ENCODE peak calls at places on chromosomes 4 and X, in five cellular contexts. R is HepG2, I is endothelial cell of umbilical vein, Y is cardiac muscle cell, H is transverse colon. G is an unnamed sample. For H3K4me1, the result is how much of the 10 kb centered on the place peaks cover.

GRCh38 chr4:56102581-56102980 is 153.8 kb downstream of the CEP135 start:
- DNase-seq in I (no peak), H (no peak), R (no peak), Y (no peak), G (peak)

GRCh38 chr4:123120473-123120872 is 198.1 kb upstream of the NUDT6 start:
- DNase-seq in R (no peak), Y (no peak), I (no peak), H (no peak), G (no peak)

GRCh38 chr4:48127231-48127881 is 6.7 kb downstream of the TXK start:
- DNase-seq in Y (peak), H (no peak), R (no peak), I (no peak), G (no peak)

GRCh38 chrX:57266275-57266674 is 20.2 kb upstream of the FAAH2 start:
- DNase-seq in R (no peak), I (no peak), Y (no peak), H (no peak), G (no peak)

GRCh38 chrX:152876931-152877840 is 20.7 kb upstream of the ZNF185 start:
- DNase-seq in R (peak), I (no peak), H (no peak), Y (no peak), G (no peak)

GRCh38 chr4:67288964-67289363 is 256.3 kb downstream of the CENPC start:
- DNase-seq in Y (peak), H (no peak), R (peak), I (no peak), G (peak)

GRCh38 chr4:176300565-176300964 is 19.2 kb upstream of the SPCS3 start:
- DNase-seq in Y (no peak), H (no peak), R (no peak), I (no peak), G (no peak)

GRCh38 chrX:154840856-154841255 is 6.4 kb upstream of the SMIM9 start:
- DNase-seq in Y (peak), I (peak), H (no peak), R (peak), G (no peak)

GRCh38 chrX:142036111-142036510 is 132.4 kb downstream of the MAGEC1 start:
- DNase-seq in Y (peak), I (peak), H (no peak), R (no peak), G (no peak)

GRCh38 chrX:110044531-110045249 is 41.8 kb downstream of the TMEM164 start:
- DNase-seq in Y (no peak), R (no peak), H (no peak), I (no peak), G (no peak)

GRCh38 chrX:21509912-21510311 is 135.7 kb downstream of the CNKSR2 start:
- DNase-seq in H (no peak), Y (no peak), R (no peak), I (peak), G (no peak)

GRCh38 chr4:23038626-23039245 is 346.0 kb downstream of the GBA3 start:
- DNase-seq in H (no peak), R (no peak), Y (no peak), I (no peak), G (no peak)

GRCh38 chr4:6750302-6751221 is 32.0 kb upstream of the KIAA0232 start:
- DNase-seq in H (peak), I (no peak), R (no peak), Y (no peak), G (no peak)
- H3K4me3 ChIP-seq in H (no peak), I (no peak), R (peak), Y (no peak), G (no peak)

DNA sequence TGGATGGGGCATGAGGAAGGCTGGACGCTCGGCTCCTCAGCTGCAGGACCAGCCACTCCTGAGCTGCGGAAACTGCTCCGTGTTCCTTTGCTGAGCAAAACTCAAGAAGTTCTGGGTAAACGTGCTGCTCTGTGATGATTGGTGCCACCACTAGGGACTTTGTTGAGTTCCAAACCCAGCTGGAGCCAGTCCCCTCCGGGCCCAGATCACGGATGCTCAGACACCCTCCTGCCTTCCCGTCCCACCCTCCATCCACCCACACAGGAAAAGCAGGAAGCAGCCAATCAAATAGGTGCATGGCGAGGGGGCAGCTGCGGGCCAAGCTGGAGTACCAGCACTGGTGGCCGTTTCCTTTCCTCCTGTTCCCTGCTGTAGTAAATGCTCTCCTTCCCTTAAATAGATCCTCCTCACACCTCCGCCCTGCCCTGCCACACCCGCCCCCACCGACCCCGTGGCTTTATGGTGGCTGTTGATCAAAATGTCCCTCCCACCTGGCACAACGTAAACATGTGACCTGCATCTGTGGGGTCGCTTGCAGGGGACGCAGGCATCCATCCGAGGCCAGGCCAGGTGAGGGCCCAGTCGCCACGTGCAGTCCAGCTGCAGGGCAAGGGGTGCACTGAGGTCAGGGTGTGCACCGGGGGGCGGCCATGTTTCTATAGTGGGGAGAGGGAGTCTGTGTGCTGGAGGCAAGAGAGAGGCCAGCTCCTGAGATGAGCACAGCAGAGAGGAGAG is 68.2 kb downstream of the ADRA2C start:
- DNase-seq in H (no peak), I (no peak), Y (no peak), R (no peak), G (no peak)
- H3K4me1 ChIP-seq in H (under half), I (under half), Y (under half), R (half or more), G (under half)

GRCh38 chr4:134628074-134628473 is 426.5 kb upstream of the PABPC4L start:
- DNase-seq in R (no peak), I (no peak), Y (no peak), H (no peak), G (no peak)

GRCh38 chr4:134622194-134622593 is 420.6 kb upstream of the PABPC4L start:
- DNase-seq in H (no peak), R (no peak), Y (no peak), I (peak), G (no peak)

GRCh38 chr4:134627386-134627785 is 425.8 kb upstream of the PABPC4L start:
- DNase-seq in Y (no peak), H (peak), I (no peak), R (peak), G (no peak)

DNA sequence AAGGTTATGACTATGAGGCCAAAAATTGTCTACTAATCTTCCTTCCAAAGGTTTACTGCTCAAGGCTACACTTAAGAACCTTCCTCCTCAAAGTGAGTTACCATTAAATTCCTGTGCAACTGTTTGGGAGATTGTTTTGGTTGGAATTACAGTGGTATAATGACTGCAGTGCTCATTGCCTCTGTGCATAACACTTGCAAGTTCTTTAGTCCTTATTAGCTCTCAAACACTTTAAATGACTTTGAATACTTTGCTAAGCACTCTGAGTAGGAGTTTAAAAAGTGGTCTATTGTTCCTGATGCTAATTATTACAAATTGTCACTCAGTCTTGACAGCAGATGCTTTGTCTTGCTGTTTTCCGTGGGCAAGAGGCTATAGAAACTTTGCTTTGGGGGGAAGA is 422.8 kb upstream of the PABPC4L start:
- DNase-seq in R (no peak), H (no peak), Y (no peak), I (peak), G (no peak)
- H3K4me3 ChIP-seq in R (no peak), H (no peak), Y (no peak), I (no peak), G (no peak)

GRCh38 chrX:24156177-24156576 is 6.6 kb downstream of the ZFX start:
- DNase-seq in Y (no peak), I (no peak), R (no peak), H (no peak), G (no peak)
- H3K4me1 ChIP-seq in Y (under half), I (under half), R (under half), H (under half), G (under half)

DNA sequence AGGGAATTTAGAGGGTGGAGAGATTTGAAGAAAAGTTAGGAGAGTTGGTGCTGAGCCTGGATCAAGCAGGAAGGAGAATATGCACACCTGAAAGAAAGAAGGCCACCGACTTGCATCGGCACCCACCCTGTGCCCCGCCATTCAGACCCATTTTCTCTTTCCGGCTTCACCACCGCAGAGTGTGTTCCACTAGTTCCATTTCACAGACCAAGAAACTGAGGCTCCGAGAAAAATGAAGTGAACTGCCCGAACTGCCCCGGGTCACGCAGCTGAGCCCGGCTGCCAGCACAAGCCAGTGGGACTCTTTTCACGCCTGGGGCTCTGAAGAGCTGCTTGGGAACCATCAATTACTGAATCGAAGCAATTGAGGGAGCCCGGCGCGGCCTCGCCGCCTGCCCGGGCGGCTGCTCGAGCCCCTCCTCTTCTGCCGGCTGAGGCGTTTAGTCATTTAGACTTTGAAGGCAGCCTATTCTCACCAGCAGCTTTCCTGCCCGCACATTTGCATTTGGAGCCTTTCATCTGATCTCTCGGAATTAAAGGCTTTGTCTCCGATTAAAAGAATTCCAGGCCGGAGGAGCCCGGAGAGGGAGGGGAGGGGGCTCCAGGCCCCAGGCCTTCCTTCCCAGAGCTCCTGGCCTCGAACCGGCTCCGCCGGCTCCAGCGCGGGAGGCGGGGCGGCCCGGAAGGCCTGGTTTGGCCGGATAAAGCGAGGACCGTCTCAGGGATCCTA is 140.2 kb upstream of the PJA1 start:
- DNase-seq in R (no peak), H (no peak), Y (no peak), I (no peak), G (no peak)
- H3K4me3 ChIP-seq in R (no peak), H (no peak), Y (no peak), I (no peak), G (no peak)

DNA sequence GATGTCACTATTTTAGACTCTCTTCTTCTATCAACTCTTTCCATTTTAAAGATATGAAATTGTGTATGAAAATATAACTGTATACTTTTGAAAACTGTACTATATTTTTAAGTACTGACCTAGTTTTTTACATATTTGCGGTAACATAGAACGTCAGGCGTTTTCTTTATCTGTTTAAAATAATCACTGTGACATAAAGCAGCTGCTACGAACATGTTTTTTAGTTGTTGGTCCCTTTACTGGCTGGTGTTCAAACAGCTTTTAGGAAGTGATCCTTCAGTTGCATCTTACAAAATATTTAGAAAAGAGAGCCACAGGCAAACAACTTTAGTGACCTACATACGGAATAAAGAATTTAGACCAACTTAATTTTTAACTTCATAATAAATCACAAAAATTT is 73.1 kb downstream of the METTL14 start:
- DNase-seq in H (no peak), I (no peak), R (no peak), Y (peak), G (no peak)
- H3K4me1 ChIP-seq in H (under half), I (under half), R (under half), Y (under half), G (half or more)

GRCh38 chrX:36983831-36984230 is 24.3 kb upstream of the FAM47C start:
- DNase-seq in H (no peak), R (no peak), I (no peak), Y (no peak), G (no peak)

DNA sequence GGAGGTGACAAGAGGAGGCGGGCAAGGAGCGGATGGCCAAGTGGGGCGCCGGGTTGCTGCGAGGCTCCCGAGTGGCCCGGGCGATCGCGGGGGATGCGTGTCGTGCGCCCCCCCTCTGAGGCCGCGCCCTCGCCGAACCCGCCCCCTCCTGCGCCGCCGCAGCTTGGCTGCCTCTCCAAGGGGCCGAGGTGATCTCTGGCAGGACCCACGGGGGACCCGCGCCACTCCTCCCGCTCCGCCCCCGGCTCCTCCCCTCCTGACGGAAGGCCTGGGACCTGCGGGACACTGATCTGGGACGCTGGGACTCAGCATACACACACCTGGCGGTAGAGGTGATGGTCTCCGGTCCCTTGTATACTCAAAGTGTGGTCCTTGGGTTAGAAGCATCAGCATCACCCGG is 21.9 kb upstream of the FAM47C start:
- DNase-seq in H (no peak), I (no peak), R (no peak), Y (no peak), G (no peak)
- H3K4me3 ChIP-seq in H (no peak), I (no peak), R (no peak), Y (peak), G (no peak)

DNA sequence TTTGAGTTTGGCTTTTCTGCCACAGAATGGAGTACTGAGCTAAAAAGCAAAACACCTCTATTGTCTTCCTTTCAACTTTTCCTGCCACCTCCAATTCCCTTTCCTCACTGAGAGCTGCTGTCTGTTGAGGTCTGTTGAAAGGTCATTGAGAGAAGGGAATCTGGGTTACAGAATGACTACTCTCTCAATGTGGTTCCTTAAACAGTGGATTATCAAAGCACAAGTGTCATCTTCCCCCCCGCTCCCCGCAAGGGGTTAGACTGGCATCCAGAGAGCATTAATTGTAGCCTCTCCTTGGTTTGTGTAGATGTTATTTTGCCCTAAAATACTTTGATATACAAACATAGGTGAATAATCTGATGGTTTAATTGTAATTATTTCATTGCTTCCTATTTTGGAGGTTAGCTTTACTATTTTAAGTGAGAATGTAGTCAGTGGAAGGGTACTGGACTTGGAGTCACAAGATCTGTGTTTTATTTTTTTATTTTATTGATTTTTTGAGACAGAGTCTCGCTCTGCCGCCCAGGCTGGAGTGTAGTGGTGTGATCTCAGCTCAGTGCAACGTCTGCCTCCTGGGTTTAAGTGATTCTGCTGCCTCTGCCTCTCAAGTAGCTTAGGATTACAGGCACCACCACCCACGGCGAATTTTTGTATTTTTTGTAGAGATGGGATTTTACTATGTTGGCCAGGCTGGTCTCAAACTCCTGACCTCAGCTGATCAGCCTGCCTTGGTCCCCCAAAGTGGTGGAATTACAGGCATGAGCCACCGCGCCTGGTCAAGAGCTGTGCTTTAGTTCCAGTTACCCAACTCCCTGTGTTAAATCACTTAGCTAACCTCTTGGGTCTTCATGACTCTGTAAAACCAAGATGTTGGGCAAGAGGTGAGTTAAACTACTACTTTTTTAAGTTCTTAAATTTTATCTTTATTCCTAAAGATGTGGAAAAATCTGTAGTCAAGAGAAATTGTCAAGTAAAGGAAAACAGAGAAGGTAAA is 11.0 kb downstream of the USP9X start:
- DNase-seq in R (no peak), H (no peak), Y (no peak), I (no peak), G (no peak)
- H3K4me1 ChIP-seq in R (under half), H (under half), Y (under half), I (under half), G (under half)